ENCODE peak calls at places on chromosome 3, in four cellular contexts. One of them, this sample, is unnamed.

GRCh38 chr3:171508676-171509075 is 48.5 kb upstream of the TNIK start:
- DNase-seq in GM12878: no peak
- DNase-seq in HepG2: no peak
- DNase-seq in K562: no peak
- DNase-seq in this sample: no peak

GRCh38 chr3:136994772-136995516 is 37.2 kb downstream of the IL20RB start:
- DNase-seq in GM12878: no peak
- DNase-seq in HepG2: no peak
- DNase-seq in K562: no peak
- DNase-seq in this sample: no peak

GRCh38 chr3:78086150-78086549 is 1046.3 kb downstream of the ROBO2 start:
- DNase-seq in GM12878: no peak
- DNase-seq in HepG2: no peak
- DNase-seq in K562: no peak
- DNase-seq in this sample: no peak

GRCh38 chr3:128556949-128557348 is 63.9 kb upstream of the GATA2 start:
- DNase-seq in GM12878: no peak
- DNase-seq in HepG2: no peak
- DNase-seq in K562: no peak
- DNase-seq in this sample: no peak

GRCh38 chr3:40187945-40188344 is 121.6 kb upstream of the EIF1B start:
- DNase-seq in GM12878: peak; percentile 48
- DNase-seq in HepG2: no peak
- DNase-seq in K562: no peak
- DNase-seq in this sample: no peak

GRCh38 chr3:9757427-9757826 is 7.7 kb downstream of the OGG1 start:
- DNase-seq in GM12878: no peak
- DNase-seq in HepG2: no peak
- DNase-seq in K562: no peak
- DNase-seq in this sample: no peak

GRCh38 chr3:129723558-129724324 is 117.3 kb upstream of the PLXND1 start:
- DNase-seq in GM12878: no peak
- DNase-seq in HepG2: no peak
- DNase-seq in K562: no peak
- DNase-seq in this sample: no peak

GRCh38 chr3:197195326-197195725 is 103.1 kb downstream of the DLG1 start:
- DNase-seq in GM12878: no peak
- DNase-seq in HepG2: no peak
- DNase-seq in K562: no peak
- DNase-seq in this sample: no peak

GRCh38 chr3:122824465-122825379 is 29.9 kb downstream of the SLC49A4 start:
- DNase-seq in GM12878: no peak
- DNase-seq in HepG2: no peak
- DNase-seq in K562: no peak
- DNase-seq in this sample: peak; percentile 14

GRCh38 chr3:108079043-108079442 is 11.8 kb downstream of the CD47 start:
- DNase-seq in GM12878: no peak
- DNase-seq in HepG2: no peak
- DNase-seq in K562: no peak
- DNase-seq in this sample: no peak

GRCh38 chr3:127848131-127849129 is 26.1 kb upstream of the MGLL start:
- DNase-seq in GM12878: no peak
- DNase-seq in HepG2: no peak
- DNase-seq in K562: no peak
- DNase-seq in this sample: no peak

GRCh38 chr3:63199606-63200005 is 78.5 kb upstream of the SYNPR start:
- DNase-seq in GM12878: no peak
- DNase-seq in HepG2: no peak
- DNase-seq in K562: no peak
- DNase-seq in this sample: no peak

GRCh38 chr3:125057186-125057850 is 1.5 kb upstream of the HEG1 start:
- DNase-seq in GM12878: no peak
- DNase-seq in HepG2: no peak
- DNase-seq in K562: no peak
- DNase-seq in this sample: no peak

GRCh38 chr3:134229038-134229437 is 21.6 kb downstream of the RYK start:
- DNase-seq in GM12878: no peak
- DNase-seq in HepG2: no peak
- DNase-seq in K562: no peak
- DNase-seq in this sample: no peak

GRCh38 chr3:71649757-71650156 is 66.2 kb upstream of the FOXP1 start:
- DNase-seq in GM12878: no peak
- DNase-seq in HepG2: peak; percentile 10
- DNase-seq in K562: no peak
- DNase-seq in this sample: no peak

GRCh38 chr3:33681667-33682066 is 36.4 kb downstream of the CLASP2 start:
- DNase-seq in GM12878: no peak
- DNase-seq in HepG2: no peak
- DNase-seq in K562: no peak
- DNase-seq in this sample: no peak

GRCh38 chr3:37777835-37778234 is 83.8 kb upstream of the CTDSPL start:
- DNase-seq in GM12878: no peak
- DNase-seq in HepG2: no peak
- DNase-seq in K562: no peak
- DNase-seq in this sample: no peak

GRCh38 chr3:37773925-37774324 is 87.8 kb upstream of the CTDSPL start:
- DNase-seq in GM12878: no peak
- DNase-seq in HepG2: no peak
- DNase-seq in K562: no peak
- DNase-seq in this sample: no peak

DNA sequence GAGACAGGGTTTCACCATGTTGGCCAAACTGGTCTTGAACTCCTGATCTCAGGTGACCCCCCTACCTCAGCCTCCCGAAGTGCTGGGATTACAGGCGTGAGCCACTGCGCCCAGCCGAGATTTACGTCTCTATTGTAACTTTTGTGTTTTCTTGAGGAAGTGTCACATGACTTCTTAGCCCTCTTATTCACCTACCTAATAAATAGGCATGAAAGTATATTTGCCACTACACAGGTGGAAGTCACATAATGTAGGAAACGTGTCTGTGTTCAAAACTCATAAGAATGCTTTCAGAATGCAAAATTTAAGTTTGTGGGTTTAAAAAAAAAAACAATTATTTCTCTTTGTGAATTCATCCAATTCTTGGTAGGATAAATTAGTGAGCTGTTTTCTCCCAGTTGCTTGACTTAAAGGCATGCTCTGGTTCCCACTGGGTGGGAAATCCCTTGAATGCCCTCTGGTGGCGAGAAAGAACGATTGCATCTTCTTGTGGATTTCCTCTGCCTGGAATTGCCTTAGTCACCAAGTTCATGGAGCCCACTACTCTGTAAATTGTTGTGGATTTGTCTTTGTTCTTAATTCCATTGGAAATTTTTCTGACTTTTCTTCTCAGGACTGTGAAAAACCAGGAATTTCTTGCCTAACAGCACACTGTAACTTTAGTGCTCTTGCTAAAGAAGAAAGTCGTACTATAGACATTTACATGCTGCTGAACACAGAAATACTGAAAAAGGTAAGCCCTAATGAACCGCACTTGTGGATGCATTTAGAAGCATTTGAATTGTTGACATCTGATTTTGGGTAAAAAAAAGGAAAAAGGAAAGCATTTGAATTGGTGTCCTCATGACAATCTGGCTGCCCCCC is 82.2 kb upstream of the CTDSPL start:
- DNase-seq in GM12878: no peak
- DNase-seq in HepG2: peak; percentile 66
- DNase-seq in K562: peak; percentile 90
- DNase-seq in this sample: peak; percentile 77
- TF ChIP-seq TARDBP in GM12878: no peak
- TF ChIP-seq TARDBP in HepG2: no peak
- TF ChIP-seq TARDBP in K562: no peak
- TF ChIP-seq TARDBP in this sample: no peak

GRCh38 chr3:21835266-21835665 is 84.3 kb upstream of the ZNF385D start:
- DNase-seq in GM12878: no peak
- DNase-seq in HepG2: no peak
- DNase-seq in K562: no peak
- DNase-seq in this sample: no peak

GRCh38 chr3:21839181-21839580 is 88.2 kb upstream of the ZNF385D start:
- DNase-seq in GM12878: no peak
- DNase-seq in HepG2: no peak
- DNase-seq in K562: no peak
- DNase-seq in this sample: no peak

GRCh38 chr3:21839592-21839991 is 88.6 kb upstream of the ZNF385D start:
- DNase-seq in GM12878: no peak
- DNase-seq in HepG2: no peak
- DNase-seq in K562: peak; percentile 54
- DNase-seq in this sample: peak; percentile 42
- TF ChIP-seq TARDBP in GM12878: no peak
- TF ChIP-seq TARDBP in HepG2: no peak
- TF ChIP-seq TARDBP in K562: no peak
- TF ChIP-seq TARDBP in this sample: no peak

GRCh38 chr3:69425249-69425648 is 39.4 kb upstream of the FRMD4B start:
- DNase-seq in GM12878: no peak
- DNase-seq in HepG2: peak; percentile 14
- DNase-seq in K562: no peak
- DNase-seq in this sample: peak; percentile 33
- TF ChIP-seq TARDBP in GM12878: no peak
- TF ChIP-seq TARDBP in HepG2: no peak
- TF ChIP-seq TARDBP in K562: no peak
- TF ChIP-seq TARDBP in this sample: no peak

GRCh38 chr3:184168363-184169120 is 6.1 kb upstream of the AP2M1 start:
- DNase-seq in GM12878: no peak
- DNase-seq in HepG2: no peak
- DNase-seq in K562: no peak
- DNase-seq in this sample: no peak
- TF ChIP-seq TARDBP in GM12878: no peak
- TF ChIP-seq TARDBP in HepG2: no peak
- TF ChIP-seq TARDBP in K562: no peak
- TF ChIP-seq TARDBP in this sample: no peak

GRCh38 chr3:95036526-95037021 is 973.7 kb downstream of the NSUN3 start:
- DNase-seq in GM12878: no peak
- DNase-seq in HepG2: no peak
- DNase-seq in K562: no peak
- DNase-seq in this sample: no peak
- TF ChIP-seq TARDBP in GM12878: no peak
- TF ChIP-seq TARDBP in HepG2: no peak
- TF ChIP-seq TARDBP in K562: no peak
- TF ChIP-seq TARDBP in this sample: no peak

GRCh38 chr3:17478673-17479072 is 263.8 kb downstream of the TBC1D5 start:
- DNase-seq in GM12878: no peak
- DNase-seq in HepG2: peak; percentile 9
- DNase-seq in K562: no peak
- DNase-seq in this sample: no peak

GRCh38 chr3:17469520-17469919 is 272.9 kb downstream of the TBC1D5 start:
- DNase-seq in GM12878: no peak
- DNase-seq in HepG2: no peak
- DNase-seq in K562: no peak
- DNase-seq in this sample: no peak

GRCh38 chr3:17469954-17470353 is 272.5 kb downstream of the TBC1D5 start:
- DNase-seq in GM12878: no peak
- DNase-seq in HepG2: no peak
- DNase-seq in K562: no peak
- DNase-seq in this sample: no peak

DNA sequence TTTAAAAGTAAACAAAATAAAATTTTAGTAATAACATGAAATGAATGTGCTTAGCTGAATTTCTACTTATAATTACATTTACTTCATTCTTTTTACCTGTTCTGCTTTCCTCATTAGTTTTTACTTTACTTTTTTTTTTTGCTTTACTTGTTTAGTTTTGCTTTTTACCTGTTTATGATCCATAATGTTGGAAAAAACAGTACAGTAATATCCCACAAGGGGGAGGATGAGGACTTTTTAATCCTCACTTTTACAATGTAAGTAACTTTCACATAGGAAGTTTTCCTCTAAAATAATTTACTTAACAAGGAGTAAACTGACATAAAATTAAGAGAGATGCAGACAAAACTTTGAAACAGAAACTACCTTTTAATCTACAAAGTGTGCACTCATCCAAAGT is 268.7 kb downstream of the TBC1D5 start:
- DNase-seq in GM12878: no peak
- DNase-seq in HepG2: no peak
- DNase-seq in K562: no peak
- DNase-seq in this sample: no peak
- TF ChIP-seq TARDBP in GM12878: no peak
- TF ChIP-seq TARDBP in HepG2: no peak
- TF ChIP-seq TARDBP in K562: no peak
- TF ChIP-seq TARDBP in this sample: no peak

GRCh38 chr3:172550347-172550943 is 27.2 kb upstream of the TNFSF10 start:
- DNase-seq in GM12878: no peak
- DNase-seq in HepG2: no peak
- DNase-seq in K562: peak; percentile 25
- DNase-seq in this sample: no peak
- TF ChIP-seq TARDBP in GM12878: no peak
- TF ChIP-seq TARDBP in HepG2: no peak
- TF ChIP-seq TARDBP in K562: no peak
- TF ChIP-seq TARDBP in this sample: no peak

GRCh38 chr3:150365132-150365604 is 42.9 kb upstream of the TSC22D2 start:
- DNase-seq in GM12878: peak; percentile 53
- DNase-seq in HepG2: no peak
- DNase-seq in K562: peak; percentile 24
- DNase-seq in this sample: no peak
- TF ChIP-seq TARDBP in GM12878: no peak
- TF ChIP-seq TARDBP in HepG2: no peak
- TF ChIP-seq TARDBP in K562: no peak
- TF ChIP-seq TARDBP in this sample: no peak

This sample was measured in HEK293T.